ENCODE peak calls at places on chromosomes 13 and 19, in five cellular contexts. H is AG10803, S is body of pancreas, K is right lobe of liver, I is CD14-positive monocyte. R is an unnamed sample.

GRCh38 chr19:47226426-47227346 is 4.3 kb downstream of the BBC3 start:
- DNase-seq in H (peak), I (peak), K (peak), S (peak), R (peak)

GRCh38 chr13:50615234-50615633 is 228.3 kb downstream of the DLEU7 start:
- DNase-seq in S (no peak), K (no peak), H (no peak), I (no peak), R (no peak)

GRCh38 chr13:43484432-43485225 is 302.1 kb downstream of the ENOX1 start:
- DNase-seq in H (no peak), K (no peak), S (peak), I (no peak), R (no peak)

GRCh38 chr13:110850840-110851239 is 64.0 kb downstream of the ANKRD10 start:
- DNase-seq in I (no peak), H (no peak), S (no peak), K (no peak), R (no peak)

GRCh38 chr13:80251403-80251802 is 89.5 kb downstream of the SPRY2 start:
- DNase-seq in K (no peak), I (no peak), S (no peak), H (peak), R (no peak)

GRCh38 chr19:33396701-33397535 is 23.4 kb downstream of the CEBPG start:
- DNase-seq in K (peak), I (peak), H (no peak), S (no peak), R (no peak)

GRCh38 chr13:111336666-111337065 is 16.2 kb downstream of the TEX29 start:
- DNase-seq in I (no peak), H (peak), K (no peak), S (no peak), R (no peak)

GRCh38 chr13:51423766-51424165 is 29.1 kb downstream of the INTS6 start:
- DNase-seq in K (no peak), I (no peak), H (no peak), S (no peak), R (no peak)

GRCh38 chr13:40762849-40763248 is 8.1 kb downstream of the MRPS31 start:
- DNase-seq in I (no peak), H (peak), K (no peak), S (no peak), R (no peak)

GRCh38 chr13:94121686-94122085 is 357.8 kb downstream of the DCT start:
- DNase-seq in K (no peak), H (peak), S (no peak), I (no peak), R (no peak)
- TF ChIP-seq CTCF in K (no peak), H (no peak), S (no peak), I (no peak), R (no peak)

GRCh38 chr19:44113138-44113783 is at the start of gene ZNF225:
- DNase-seq in S (peak), I (peak), K (peak), H (peak), R (peak)
- TF ChIP-seq CTCF in S (peak), I (no peak), K (no peak), H (peak), R (no peak)

GRCh38 chr13:28585557-28585956 is 73.4 kb upstream of the POMP start:
- DNase-seq in I (peak), H (no peak), S (no peak), K (no peak), R (no peak)
- TF ChIP-seq CTCF in I (no peak), H (no peak), S (no peak), K (no peak), R (no peak)

DNA sequence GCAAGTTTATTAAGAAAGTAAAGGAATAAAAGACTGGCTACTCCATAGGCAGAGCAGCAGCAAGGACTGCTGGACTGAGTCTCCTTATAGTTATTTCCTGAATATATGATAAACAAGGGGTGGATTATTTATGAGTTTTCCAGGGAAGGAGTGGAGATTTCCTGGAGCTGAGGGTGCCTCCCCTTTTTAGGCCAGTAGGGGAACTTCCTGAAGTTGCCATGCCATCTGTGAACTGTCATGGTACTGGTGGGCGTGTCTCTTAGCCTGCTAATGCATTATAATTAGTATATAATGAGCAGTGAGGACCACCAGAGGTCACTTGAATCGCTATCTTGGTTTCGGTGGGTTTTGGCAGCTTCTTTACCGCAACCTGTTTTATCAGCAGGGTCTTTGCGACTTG is 13.5 kb downstream of the ZSCAN5A start:
- DNase-seq in H (no peak), I (no peak), K (no peak), S (no peak), R (no peak)
- TF ChIP-seq CTCF in H (no peak), I (no peak), K (no peak), S (no peak), R (no peak)

GRCh38 chr19:57613941-57614743 is at the start of gene ZNF134:
- DNase-seq in I (peak), K (peak), S (peak), H (peak), R (peak)
- TF ChIP-seq CTCF in I (no peak), K (peak), S (no peak), H (peak), R (no peak)

DNA sequence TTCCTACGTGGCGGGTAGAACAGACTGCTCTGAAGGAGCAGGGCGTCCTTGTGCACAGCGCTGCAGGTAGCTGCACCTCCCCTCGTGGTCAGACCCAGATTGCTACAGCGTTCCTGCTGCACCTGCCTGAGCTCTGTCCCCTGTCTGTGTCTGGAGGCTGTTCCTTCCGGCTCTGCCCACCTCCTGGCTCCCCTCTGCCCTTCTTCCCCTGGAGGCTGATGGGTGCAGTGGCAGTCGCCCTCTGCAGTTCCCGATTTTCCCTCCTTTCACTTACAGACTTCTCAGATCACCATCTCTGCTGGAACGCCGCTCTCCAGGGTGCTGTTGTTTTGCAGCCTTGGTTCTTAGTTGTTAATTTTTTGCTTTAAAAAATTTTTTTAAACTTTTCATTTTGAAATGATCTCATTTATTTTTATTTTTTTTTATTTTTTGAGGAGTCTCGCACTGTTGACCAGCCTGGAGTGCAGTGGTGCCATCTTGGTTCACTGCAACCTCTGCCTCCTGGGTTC is 53.6 kb downstream of the SMARCA4 start:
- DNase-seq in K (no peak), I (no peak), S (no peak), H (no peak), R (no peak)
- TF ChIP-seq CTCF in K (no peak), I (no peak), S (no peak), H (no peak), R (no peak)

DNA sequence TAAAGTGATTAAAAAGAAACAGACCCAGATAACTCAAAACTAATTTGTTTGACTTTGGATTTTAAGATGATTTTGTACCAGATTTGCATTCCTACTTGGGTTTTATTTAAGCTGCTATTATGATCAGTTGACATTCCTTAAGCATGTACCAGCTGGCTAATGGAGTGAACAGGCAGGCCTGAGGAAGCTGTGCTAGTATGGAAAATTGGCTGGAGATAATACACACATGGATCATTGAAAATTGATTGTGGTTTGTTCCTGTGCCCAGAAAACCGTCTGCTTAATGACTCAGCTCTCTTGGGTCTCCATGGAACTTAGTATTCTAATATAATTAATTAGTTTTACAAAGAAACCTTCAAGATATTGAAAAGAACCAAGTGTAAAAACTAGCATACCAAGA is 22.6 kb downstream of the POLR1D start:
- DNase-seq in K (no peak), S (peak), I (no peak), H (peak), R (no peak)
- TF ChIP-seq CTCF in K (no peak), S (no peak), I (no peak), H (no peak), R (no peak)

GRCh38 chr13:36480726-36481485 is 48.6 kb downstream of the CCNA1 start:
- DNase-seq in I (no peak), K (no peak), S (no peak), H (no peak), R (no peak)

GRCh38 chr13:36476661-36477060 is 44.4 kb downstream of the CCNA1 start:
- DNase-seq in S (no peak), K (no peak), I (no peak), H (no peak), R (no peak)

DNA sequence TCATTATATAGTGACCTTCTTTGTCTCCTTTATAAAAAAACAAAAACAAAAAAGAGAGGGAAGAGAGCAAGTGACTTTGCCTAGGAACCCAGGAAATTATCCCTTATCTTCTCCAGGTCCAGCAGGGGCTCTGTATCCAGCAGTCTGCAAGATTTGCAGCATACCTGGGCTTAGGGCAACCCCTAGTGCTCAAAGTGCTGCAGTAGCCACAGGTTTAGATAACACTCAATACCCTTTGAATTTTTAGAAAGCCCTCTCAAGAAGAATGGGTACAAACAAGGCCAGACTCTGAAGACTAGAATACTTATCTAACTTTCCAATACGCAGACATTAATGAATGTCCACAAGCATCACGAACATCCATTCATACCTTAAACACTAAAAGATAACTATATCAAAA is 43.2 kb downstream of the CCNA1 start:
- DNase-seq in S (no peak), K (no peak), H (no peak), I (no peak), R (no peak)
- TF ChIP-seq CTCF in S (no peak), K (no peak), H (peak), I (no peak), R (no peak)

GRCh38 chr13:99860736-99861135 is 110.8 kb downstream of the ZIC5 start:
- DNase-seq in H (no peak), K (no peak), I (no peak), S (no peak), R (no peak)
- TF ChIP-seq CTCF in H (no peak), K (no peak), I (no peak), S (no peak), R (no peak)